ENCODE peak calls at places on chromosome 21, in seven cellular contexts. E, G, T, L, R, P and B are unnamed samples.

GRCh38 chr21:38743772-38744529 is 61.8 kb upstream of the ETS2 start:
- DNase-seq in E (no peak), G (no peak), T (no peak), L (no peak), R (no peak), P (no peak), B (no peak)

GRCh38 chr21:26756491-26757159 is 88.6 kb downstream of the ADAMTS1 start:
- DNase-seq in E (no peak), G (no peak), T (no peak), L (no peak), R (no peak), P (peak; percentile 46), B (no peak)

GRCh38 chr21:45458281-45459170 is 53.6 kb downstream of the COL18A1 start:
- DNase-seq in E (no peak), G (no peak), T (no peak), L (no peak), R (no peak), P (no peak), B (no peak)

GRCh38 chr21:43311303-43311817 is 115.6 kb downstream of the SIK1 start:
- DNase-seq in E (no peak), G (no peak), T (peak; percentile 25), L (no peak), R (no peak), P (no peak), B (no peak)

GRCh38 chr21:17554619-17555472 is 42.0 kb downstream of the CXADR start:
- DNase-seq in E (peak; percentile 26), G (no peak), T (no peak), L (no peak), R (peak; percentile 22), P (peak; percentile 14), B (peak; percentile 46)

GRCh38 chr21:17436626-17437111 is 76.2 kb upstream of the CXADR start:
- DNase-seq in E (no peak), G (no peak), T (no peak), L (no peak), R (no peak), P (no peak), B (no peak)

GRCh38 chr21:16589046-16589445 is 859.3 kb downstream of the USP25 start:
- DNase-seq in E (no peak), G (no peak), T (no peak), L (no peak), R (no peak), P (no peak), B (no peak)

GRCh38 chr21:31710586-31710985 is 21.3 kb downstream of the SCAF4 start:
- DNase-seq in E (no peak), G (no peak), T (no peak), L (no peak), R (no peak), P (peak; percentile 62), B (no peak)

GRCh38 chr21:32303385-32303784 is 4.7 kb downstream of the MRAP start:
- DNase-seq in E (no peak), G (no peak), T (no peak), L (no peak), R (no peak), P (no peak), B (no peak)

GRCh38 chr21:31929548-31929947 is 56.7 kb downstream of the HUNK start:
- DNase-seq in E (no peak), G (no peak), T (no peak), L (no peak), R (no peak), P (no peak), B (no peak)

GRCh38 chr21:28714795-28715464 is 277.7 kb downstream of the LTN1 start:
- DNase-seq in E (no peak), G (no peak), T (peak; percentile 27), L (no peak), R (no peak), P (no peak), B (no peak)

GRCh38 chr21:45589686-45590245 is 47.5 kb upstream of the SLC19A1 start:
- DNase-seq in E (peak; percentile 42), G (no peak), T (no peak), L (no peak), R (no peak), P (no peak), B (no peak)